ENCODE peak calls at places on chromosomes 16 and 17, in six cellular contexts. One of them, this sample, is unnamed.

GRCh38 chr17:50213026-50214015 is 11.9 kb upstream of the COL1A1 start:
- DNase-seq in transverse colon: no peak
- DNase-seq in Panc1: no peak
- DNase-seq in colonic mucosa: peak
- DNase-seq in CD8-positive, alpha-beta T cell: peak
- DNase-seq in thoracic aorta: no peak
- DNase-seq in this sample: no peak

GRCh38 chr17:67490471-67490870 is 113.4 kb downstream of the PITPNC1 start:
- DNase-seq in transverse colon: no peak
- DNase-seq in Panc1: no peak
- DNase-seq in colonic mucosa: no peak
- DNase-seq in CD8-positive, alpha-beta T cell: no peak
- DNase-seq in thoracic aorta: no peak
- DNase-seq in this sample: no peak

GRCh38 chr17:38605852-38606645 is at the start of gene SRCIN1:
- DNase-seq in transverse colon: peak
- DNase-seq in Panc1: no peak
- DNase-seq in colonic mucosa: peak
- DNase-seq in CD8-positive, alpha-beta T cell: peak
- DNase-seq in thoracic aorta: no peak
- DNase-seq in this sample: no peak

GRCh38 chr17:20315821-20316220 is 151.5 kb downstream of the LGALS9B start:
- DNase-seq in transverse colon: no peak
- DNase-seq in Panc1: no peak
- DNase-seq in colonic mucosa: no peak
- DNase-seq in CD8-positive, alpha-beta T cell: no peak
- DNase-seq in thoracic aorta: no peak
- DNase-seq in this sample: no peak

GRCh38 chr16:56357291-56357764 is 68.0 kb downstream of the AMFR start:
- DNase-seq in transverse colon: peak
- DNase-seq in Panc1: no peak
- DNase-seq in colonic mucosa: no peak
- DNase-seq in CD8-positive, alpha-beta T cell: no peak
- DNase-seq in thoracic aorta: no peak
- DNase-seq in this sample: no peak

GRCh38 chr16:77385481-77385880 is 49.4 kb downstream of the ADAMTS18 start:
- DNase-seq in transverse colon: no peak
- DNase-seq in Panc1: no peak
- DNase-seq in colonic mucosa: no peak
- DNase-seq in CD8-positive, alpha-beta T cell: no peak
- DNase-seq in thoracic aorta: no peak
- DNase-seq in this sample: no peak

GRCh38 chr16:8998114-8998513 is 34.4 kb upstream of the USP7 start:
- DNase-seq in transverse colon: no peak
- DNase-seq in Panc1: no peak
- DNase-seq in colonic mucosa: no peak
- DNase-seq in CD8-positive, alpha-beta T cell: no peak
- DNase-seq in thoracic aorta: no peak
- DNase-seq in this sample: no peak

GRCh38 chr17:79233916-79234551 is 159.4 kb downstream of the ENGASE start:
- DNase-seq in transverse colon: no peak
- DNase-seq in Panc1: no peak
- DNase-seq in colonic mucosa: no peak
- DNase-seq in CD8-positive, alpha-beta T cell: no peak
- DNase-seq in thoracic aorta: no peak
- DNase-seq in this sample: no peak

GRCh38 chr17:15408803-15409202 is 58.6 kb downstream of the CDRT4 start:
- DNase-seq in transverse colon: no peak
- DNase-seq in Panc1: no peak
- DNase-seq in colonic mucosa: no peak
- DNase-seq in CD8-positive, alpha-beta T cell: no peak
- DNase-seq in thoracic aorta: no peak
- DNase-seq in this sample: no peak

GRCh38 chr17:8015957-8016631 is 13.7 kb downstream of the GUCY2D start:
- DNase-seq in transverse colon: peak
- DNase-seq in Panc1: no peak
- DNase-seq in colonic mucosa: peak
- DNase-seq in CD8-positive, alpha-beta T cell: no peak
- DNase-seq in thoracic aorta: no peak
- DNase-seq in this sample: no peak

GRCh38 chr17:77475012-77475976 is 334.5 kb downstream of the SEC14L1 start:
- DNase-seq in transverse colon: no peak
- DNase-seq in Panc1: no peak
- DNase-seq in colonic mucosa: no peak
- DNase-seq in CD8-positive, alpha-beta T cell: peak
- DNase-seq in thoracic aorta: no peak
- DNase-seq in this sample: no peak

GRCh38 chr16:57590654-57591085 is 37.8 kb upstream of the ADGRG1 start:
- DNase-seq in transverse colon: no peak
- DNase-seq in Panc1: peak
- DNase-seq in colonic mucosa: no peak
- DNase-seq in CD8-positive, alpha-beta T cell: no peak
- DNase-seq in thoracic aorta: no peak
- DNase-seq in this sample: no peak

GRCh38 chr17:48113201-48113676 is 5.7 kb downstream of the SNX11 start:
- DNase-seq in transverse colon: no peak
- DNase-seq in Panc1: no peak
- DNase-seq in colonic mucosa: no peak
- DNase-seq in CD8-positive, alpha-beta T cell: peak
- DNase-seq in thoracic aorta: no peak
- DNase-seq in this sample: no peak

GRCh38 chr16:88045820-88046303 is 94.6 kb downstream of the BANP start:
- DNase-seq in transverse colon: peak
- DNase-seq in Panc1: no peak
- DNase-seq in colonic mucosa: no peak
- DNase-seq in CD8-positive, alpha-beta T cell: peak
- DNase-seq in thoracic aorta: no peak
- DNase-seq in this sample: no peak

GRCh38 chr17:27481327-27481726 is 25.1 kb downstream of the KSR1 start:
- DNase-seq in transverse colon: no peak
- DNase-seq in Panc1: no peak
- DNase-seq in colonic mucosa: no peak
- DNase-seq in CD8-positive, alpha-beta T cell: peak
- DNase-seq in thoracic aorta: no peak
- DNase-seq in this sample: no peak

GRCh38 chr16:87033541-87034300 is 283.5 kb downstream of the C16orf95 start:
- DNase-seq in transverse colon: no peak
- DNase-seq in Panc1: no peak
- DNase-seq in colonic mucosa: no peak
- DNase-seq in CD8-positive, alpha-beta T cell: no peak
- DNase-seq in thoracic aorta: no peak
- DNase-seq in this sample: no peak

GRCh38 chr16:3012828-3013420 is at the start of gene CLDN9:
- DNase-seq in transverse colon: peak
- DNase-seq in Panc1: no peak
- DNase-seq in colonic mucosa: peak
- DNase-seq in CD8-positive, alpha-beta T cell: no peak
- DNase-seq in thoracic aorta: no peak
- DNase-seq in this sample: no peak

GRCh38 chr17:18185391-18185790 is 1.8 kb downstream of the ALKBH5 start:
- DNase-seq in transverse colon: no peak
- DNase-seq in Panc1: no peak
- DNase-seq in colonic mucosa: no peak
- DNase-seq in CD8-positive, alpha-beta T cell: no peak
- DNase-seq in thoracic aorta: no peak
- DNase-seq in this sample: no peak

GRCh38 chr16:31404353-31405064 is 11.4 kb downstream of the ITGAD start:
- DNase-seq in transverse colon: no peak
- DNase-seq in Panc1: no peak
- DNase-seq in colonic mucosa: no peak
- DNase-seq in CD8-positive, alpha-beta T cell: no peak
- DNase-seq in thoracic aorta: no peak
- DNase-seq in this sample: peak

DNA sequence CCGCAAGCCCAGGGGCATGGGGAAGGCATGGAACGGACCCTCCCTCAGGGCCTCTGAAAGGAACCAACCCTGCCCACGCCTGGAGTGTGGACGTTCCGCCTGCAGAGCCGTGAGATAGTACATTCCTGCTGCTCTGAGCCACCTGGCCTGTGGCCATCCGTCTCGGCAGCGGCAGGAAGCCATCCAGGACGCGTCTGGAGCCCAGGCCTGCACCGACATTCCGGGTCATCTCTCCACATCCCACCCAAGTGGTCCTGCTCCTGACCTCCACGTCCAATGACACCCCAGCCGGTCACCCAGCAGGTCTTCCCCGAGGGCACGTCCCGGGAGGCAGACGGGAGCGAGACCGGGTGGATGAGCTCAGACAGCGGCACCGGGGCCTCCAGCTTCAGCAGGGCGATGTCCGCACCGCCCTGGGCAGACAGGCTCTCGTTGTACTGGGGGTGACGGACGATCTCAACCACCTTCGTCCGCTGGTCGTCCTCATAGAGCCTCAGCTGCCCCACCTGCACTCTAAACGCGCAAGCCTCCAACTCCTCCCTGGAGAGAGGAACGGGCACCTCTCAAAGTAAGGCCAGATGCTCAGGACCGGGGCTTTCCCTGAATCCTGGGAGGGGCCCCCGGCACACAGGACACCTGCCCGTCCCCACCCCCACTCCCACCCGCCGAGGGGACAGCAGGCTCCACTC is 21.3 kb upstream of the UBE2I start:
- DNase-seq in transverse colon: no peak
- DNase-seq in Panc1: no peak
- DNase-seq in colonic mucosa: no peak
- DNase-seq in CD8-positive, alpha-beta T cell: no peak
- DNase-seq in thoracic aorta: no peak
- DNase-seq in this sample: no peak
- H3K4me3 ChIP-seq in transverse colon: no peak
- H3K4me3 ChIP-seq in Panc1: no peak
- H3K4me3 ChIP-seq in colonic mucosa: no peak
- H3K4me3 ChIP-seq in CD8-positive, alpha-beta T cell: no peak
- H3K4me3 ChIP-seq in thoracic aorta: no peak
- H3K4me3 ChIP-seq in this sample: no peak

DNA sequence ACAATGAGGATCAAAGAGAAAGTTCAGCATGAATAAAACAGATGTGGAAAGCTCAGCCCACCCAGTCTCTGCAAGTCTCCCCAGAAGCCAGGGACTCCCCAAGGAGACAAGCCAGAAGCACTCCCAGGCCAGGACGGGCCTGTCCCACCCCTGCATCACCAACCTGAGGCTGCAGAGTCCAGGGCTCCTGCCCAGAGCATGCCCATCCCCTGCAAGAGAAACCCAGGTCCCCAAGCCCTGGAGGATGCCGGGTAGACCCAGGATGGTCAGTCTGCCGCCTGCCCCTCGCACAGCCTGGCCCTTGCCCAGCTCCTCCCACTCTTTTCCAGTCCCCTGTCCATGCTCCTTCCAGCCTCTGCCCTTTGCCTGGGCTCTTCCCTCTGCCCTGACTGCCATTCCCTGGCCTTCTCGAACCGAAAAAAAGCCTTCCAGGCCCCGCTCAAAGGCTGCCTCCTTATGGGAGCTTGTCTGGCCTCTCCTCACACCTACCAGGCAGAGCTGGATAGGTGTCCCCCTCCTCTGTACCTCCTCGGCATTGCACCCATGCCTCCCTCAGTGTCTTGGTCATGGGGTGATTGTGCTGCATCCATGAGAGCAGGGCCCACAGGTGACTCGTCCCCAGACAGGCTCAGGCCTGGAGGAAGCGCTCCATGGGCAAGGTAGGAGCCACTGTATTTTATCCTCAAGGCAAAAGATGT is 44.8 kb downstream of the BEAN1 start:
- DNase-seq in transverse colon: no peak
- DNase-seq in Panc1: no peak
- DNase-seq in colonic mucosa: no peak
- DNase-seq in CD8-positive, alpha-beta T cell: no peak
- DNase-seq in thoracic aorta: no peak
- DNase-seq in this sample: no peak
- TF ChIP-seq CTCF in transverse colon: no peak
- TF ChIP-seq CTCF in Panc1: no peak
- TF ChIP-seq CTCF in colonic mucosa: no peak
- TF ChIP-seq CTCF in CD8-positive, alpha-beta T cell: no peak
- TF ChIP-seq CTCF in thoracic aorta: no peak
- TF ChIP-seq CTCF in this sample: no peak

GRCh38 chr16:89188064-89188441 is 12.3 kb downstream of the SLC22A31 start:
- DNase-seq in transverse colon: no peak
- DNase-seq in Panc1: no peak
- DNase-seq in colonic mucosa: no peak
- DNase-seq in CD8-positive, alpha-beta T cell: no peak
- DNase-seq in thoracic aorta: no peak
- DNase-seq in this sample: no peak

GRCh38 chr16:89187337-89188063 is 12.8 kb downstream of the SLC22A31 start:
- DNase-seq in transverse colon: no peak
- DNase-seq in Panc1: no peak
- DNase-seq in colonic mucosa: no peak
- DNase-seq in CD8-positive, alpha-beta T cell: peak
- DNase-seq in thoracic aorta: no peak
- DNase-seq in this sample: no peak

GRCh38 chr16:89191033-89191900 is 9.1 kb downstream of the SLC22A31 start:
- DNase-seq in transverse colon: no peak
- DNase-seq in Panc1: no peak
- DNase-seq in colonic mucosa: no peak
- DNase-seq in CD8-positive, alpha-beta T cell: peak
- DNase-seq in thoracic aorta: no peak
- DNase-seq in this sample: no peak

GRCh38 chr16:89190150-89190958 is 10.0 kb downstream of the SLC22A31 start:
- DNase-seq in transverse colon: no peak
- DNase-seq in Panc1: no peak
- DNase-seq in colonic mucosa: no peak
- DNase-seq in CD8-positive, alpha-beta T cell: no peak
- DNase-seq in thoracic aorta: no peak
- DNase-seq in this sample: no peak

GRCh38 chr16:89189358-89190025 is 10.8 kb downstream of the SLC22A31 start:
- DNase-seq in transverse colon: no peak
- DNase-seq in Panc1: no peak
- DNase-seq in colonic mucosa: no peak
- DNase-seq in CD8-positive, alpha-beta T cell: peak
- DNase-seq in thoracic aorta: no peak
- DNase-seq in this sample: no peak
- H3K4me3 ChIP-seq in transverse colon: no peak
- H3K4me3 ChIP-seq in Panc1: no peak
- H3K4me3 ChIP-seq in colonic mucosa: no peak
- H3K4me3 ChIP-seq in CD8-positive, alpha-beta T cell: no peak
- H3K4me3 ChIP-seq in thoracic aorta: no peak
- H3K4me3 ChIP-seq in this sample: no peak

DNA sequence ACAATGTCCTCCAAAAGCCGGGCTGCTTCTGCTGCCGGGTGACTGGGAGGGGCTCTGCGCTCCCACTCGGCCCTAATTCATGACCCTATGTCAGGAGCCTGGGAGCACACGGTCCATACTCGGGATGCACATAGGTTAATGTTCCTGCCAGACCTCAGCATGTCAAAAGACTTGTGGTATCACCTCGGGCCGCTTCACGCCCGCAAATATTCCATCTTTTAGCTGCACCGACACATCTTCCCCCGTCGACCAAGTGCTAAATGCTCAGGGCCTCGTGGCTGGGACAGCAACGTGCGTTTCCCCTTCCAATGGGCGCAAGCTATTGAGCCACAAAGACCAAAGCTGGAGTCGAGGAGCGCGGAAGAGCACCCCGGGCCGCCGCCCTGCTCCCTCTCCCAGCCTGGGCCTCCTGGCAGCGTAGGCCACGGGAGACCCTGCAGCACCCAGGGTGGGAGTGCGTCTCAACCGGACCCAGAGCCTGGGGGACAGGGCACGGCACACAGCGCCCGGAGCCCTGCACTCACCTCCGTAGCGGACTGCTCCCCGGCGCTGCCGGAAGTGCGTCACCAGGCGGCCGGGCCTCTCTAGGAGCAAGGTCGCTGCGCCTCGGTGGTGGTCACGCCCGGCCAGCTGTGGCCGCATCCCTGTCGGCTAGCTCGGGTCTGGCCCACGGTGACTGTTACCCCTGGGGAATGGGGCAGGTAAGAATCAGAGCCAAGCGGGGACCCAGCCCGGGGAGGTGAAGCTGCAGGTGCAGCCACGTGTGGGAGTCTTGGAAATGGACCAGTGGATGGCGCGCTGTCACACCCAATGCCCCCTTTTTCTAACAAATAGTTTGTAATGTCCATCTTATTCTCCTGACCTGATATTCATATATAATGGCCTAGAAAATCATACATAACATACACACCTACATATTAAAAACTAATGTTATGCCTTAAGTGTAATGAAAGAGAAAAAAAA is at the start of gene ZNF23:
- DNase-seq in transverse colon: peak
- DNase-seq in Panc1: no peak
- DNase-seq in colonic mucosa: peak
- DNase-seq in CD8-positive, alpha-beta T cell: peak
- DNase-seq in thoracic aorta: peak
- DNase-seq in this sample: no peak
- TF ChIP-seq CTCF in transverse colon: peak
- TF ChIP-seq CTCF in Panc1: no peak
- TF ChIP-seq CTCF in colonic mucosa: no peak
- TF ChIP-seq CTCF in CD8-positive, alpha-beta T cell: peak
- TF ChIP-seq CTCF in thoracic aorta: no peak
- TF ChIP-seq CTCF in this sample: no peak

This sample was measured in LNCaP clone FGC.